ENCODE peak calls at places on chromosomes 6 and 20, in six cellular contexts. D is fibroblast of the aortic adventitia; V is naive thymus-derived CD4-positive, alpha-beta T cell; W is tibial artery; O is SJSA1; F is right cardiac atrium. K is an unnamed sample.

GRCh38 chr20:19688031-19688806 is 69.8 kb upstream of the RIN2 start:
- DNase-seq in D (peak), V (no peak), W (peak), O (peak), F (peak), K (peak)

GRCh38 chr6:44539701-44540100 is 152.2 kb downstream of the CDC5L start:
- DNase-seq in D (no peak), V (no peak), W (peak), O (peak), F (no peak), K (no peak)

GRCh38 chr20:12949429-12949980 is 59.3 kb upstream of the SPTLC3 start:
- DNase-seq in D (no peak), V (no peak), W (no peak), O (no peak), F (no peak), K (no peak)

GRCh38 chr20:34549291-34549928 is 9.1 kb upstream of the MAP1LC3A start:
- DNase-seq in D (no peak), V (no peak), W (no peak), O (no peak), F (no peak), K (no peak)

GRCh38 chr20:7828437-7828836 is 111.8 kb downstream of the HAO1 start:
- DNase-seq in D (peak), V (no peak), W (no peak), O (no peak), F (peak), K (no peak)

GRCh38 chr6:43806041-43806757 is 36.2 kb downstream of the VEGFA start:
- DNase-seq in D (no peak), V (no peak), W (no peak), O (no peak), F (no peak), K (no peak)

GRCh38 chr20:3751664-3752385 is 15.7 kb downstream of the ADISSP start:
- DNase-seq in D (no peak), V (peak), W (no peak), O (no peak), F (peak), K (peak)

GRCh38 chr6:3227363-3228045 is at the start of gene TUBB2B:
- DNase-seq in D (no peak), V (no peak), W (no peak), O (peak), F (peak), K (no peak)

GRCh38 chr6:119858901-119859300 is 509.3 kb upstream of the MAN1A1 start:
- DNase-seq in D (peak), V (no peak), W (no peak), O (no peak), F (no peak), K (no peak)

GRCh38 chr20:20932156-20932555 is 174.0 kb downstream of the LINC00237 start:
- DNase-seq in D (no peak), V (no peak), W (no peak), O (no peak), F (no peak), K (no peak)

GRCh38 chr6:156191895-156192294 is 585.3 kb upstream of the ARID1B start:
- DNase-seq in D (no peak), V (peak), W (no peak), O (no peak), F (no peak), K (no peak)

GRCh38 chr6:35238843-35239289 is 20.7 kb upstream of the ZNF76 start:
- DNase-seq in D (peak), V (no peak), W (peak), O (no peak), F (peak), K (no peak)

GRCh38 chr6:135521431-135521830 is 23.9 kb upstream of the AHI1 start:
- DNase-seq in D (no peak), V (no peak), W (no peak), O (no peak), F (no peak), K (no peak)

GRCh38 chr6:40049128-40049527 is 114.9 kb upstream of the MOCS1 start:
- DNase-seq in D (no peak), V (no peak), W (no peak), O (no peak), F (no peak), K (no peak)

GRCh38 chr6:37517411-37517812 is 17.7 kb upstream of the CCDC167 start:
- DNase-seq in D (no peak), V (peak), W (no peak), O (no peak), F (no peak), K (no peak)

GRCh38 chr6:2035046-2035445 is 210.4 kb downstream of the GMDS start:
- DNase-seq in D (no peak), V (no peak), W (no peak), O (no peak), F (no peak), K (no peak)

GRCh38 chr20:40930561-40930960 is 98.1 kb upstream of the TOP1 start:
- DNase-seq in D (no peak), V (no peak), W (no peak), O (no peak), F (no peak), K (no peak)

GRCh38 chr20:47058236-47058635 is 163.6 kb downstream of the EYA2 start:
- DNase-seq in D (no peak), V (no peak), W (no peak), O (no peak), F (no peak), K (no peak)

GRCh38 chr6:151998784-151999183 is 191.3 kb downstream of the ESR1 start:
- DNase-seq in D (peak), V (no peak), W (no peak), O (no peak), F (no peak), K (no peak)

GRCh38 chr6:161038229-161039003 is 46.8 kb downstream of the MAP3K4 start:
- DNase-seq in D (peak), V (no peak), W (no peak), O (peak), F (no peak), K (no peak)

GRCh38 chr6:156731436-156731835 is 45.7 kb upstream of the ARID1B start:
- DNase-seq in D (peak), V (no peak), W (no peak), O (no peak), F (no peak), K (no peak)

GRCh38 chr6:37515712-37516075 is 16.0 kb upstream of the CCDC167 start:
- DNase-seq in D (no peak), V (no peak), W (no peak), O (no peak), F (no peak), K (no peak)

GRCh38 chr6:25745836-25746235 is 8.7 kb upstream of the SLC17A4 start:
- DNase-seq in D (no peak), V (no peak), W (no peak), O (no peak), F (no peak), K (no peak)

GRCh38 chr6:157613011-157613522 is 210.0 kb upstream of the SNX9 start:
- DNase-seq in D (peak), V (no peak), W (no peak), O (no peak), F (no peak), K (no peak)

GRCh38 chr6:88855521-88856152 is 107.8 kb downstream of the RNGTT start:
- DNase-seq in D (no peak), V (no peak), W (no peak), O (no peak), F (no peak), K (no peak)

GRCh38 chr6:159151266-159151855 is 17.8 kb upstream of the FNDC1 start:
- DNase-seq in D (peak), V (peak), W (no peak), O (peak), F (peak), K (peak)

GRCh38 chr6:149925253-149925973 is 2.5 kb upstream of the RAET1G start:
- DNase-seq in D (no peak), V (no peak), W (no peak), O (peak), F (peak), K (peak)

GRCh38 chr6:111416529-111416928 is 66.5 kb downstream of the REV3L start:
- DNase-seq in D (no peak), V (no peak), W (no peak), O (no peak), F (no peak), K (no peak)
- H3K4me3 ChIP-seq in D (no peak), V (no peak), W (no peak), O (no peak), F (no peak), K (no peak)

DNA sequence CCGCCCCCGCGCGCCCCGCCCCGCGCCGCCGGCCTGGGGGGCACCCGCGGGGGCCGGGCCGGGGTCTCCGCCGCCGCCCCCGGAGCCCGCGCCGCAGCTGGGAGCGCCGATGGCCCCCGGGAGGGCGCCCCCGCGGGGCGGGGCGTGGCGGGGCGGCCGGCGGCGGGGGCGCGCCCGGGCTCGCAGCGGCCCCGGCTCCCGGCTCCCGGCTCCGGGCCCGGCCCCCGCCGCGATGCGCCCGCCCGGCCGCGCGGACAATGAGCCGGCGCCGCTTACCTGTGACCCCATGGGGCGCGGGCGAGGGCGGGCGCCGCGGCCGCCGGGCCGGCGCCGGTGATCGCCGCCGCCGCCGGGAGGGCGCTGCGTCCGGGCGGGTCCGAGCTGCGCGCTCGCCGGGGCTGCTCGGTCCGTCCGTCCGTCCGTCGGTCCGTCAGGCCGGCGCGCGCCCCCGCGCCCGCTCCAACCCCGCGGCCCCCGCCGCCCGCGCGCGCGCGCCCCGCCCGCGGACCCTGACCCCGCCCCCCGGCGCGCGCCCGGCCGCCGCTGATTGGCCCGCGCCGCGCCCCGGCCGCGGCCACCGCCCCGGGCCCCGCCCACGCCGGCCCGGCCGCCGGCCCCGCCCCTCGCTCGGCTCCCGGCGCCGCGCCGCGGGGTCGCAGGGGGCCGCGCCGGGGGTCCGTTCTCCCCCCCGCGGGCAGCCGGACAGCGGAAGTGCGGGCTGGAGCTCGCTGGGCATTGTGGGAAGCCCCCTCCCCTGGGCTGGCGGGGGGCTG is at the start of gene ZBTB46:
- DNase-seq in D (no peak), V (no peak), W (no peak), O (no peak), F (peak), K (peak)
- H3K4me3 ChIP-seq in D (peak), V (peak), W (peak), O (peak), F (peak), K (no peak)

GRCh38 chr6:107600111-107600510 is 110.2 kb downstream of the SOBP start:
- DNase-seq in D (no peak), V (no peak), W (no peak), O (no peak), F (no peak), K (no peak)

GRCh38 chr6:107599043-107599442 is 109.1 kb downstream of the SOBP start:
- DNase-seq in D (no peak), V (no peak), W (no peak), O (no peak), F (no peak), K (no peak)

GRCh38 chr6:107600936-107601335 is 111.0 kb downstream of the SOBP start:
- DNase-seq in D (peak), V (no peak), W (no peak), O (peak), F (peak), K (no peak)

GRCh38 chr6:107603029-107603428 is 113.1 kb downstream of the SOBP start:
- DNase-seq in D (no peak), V (no peak), W (no peak), O (no peak), F (no peak), K (no peak)

DNA sequence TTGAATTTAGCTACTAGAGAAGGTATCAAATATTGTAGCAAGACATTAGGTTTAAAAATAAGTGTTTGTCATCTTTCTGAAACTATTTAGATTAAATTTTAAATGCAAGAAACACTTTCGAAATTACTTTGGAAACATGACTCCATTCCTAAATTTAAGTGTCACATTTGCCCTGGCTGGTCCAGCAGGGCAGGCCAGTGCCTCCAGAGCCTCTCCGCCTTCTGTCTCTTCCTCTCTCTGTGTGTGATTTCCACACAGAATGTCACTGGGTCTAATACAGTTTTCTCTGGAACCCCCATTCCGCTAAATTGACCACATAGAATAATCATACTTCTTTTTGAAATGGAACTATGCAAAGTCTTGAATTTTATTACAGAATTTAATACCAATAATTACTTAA is 111.5 kb downstream of the SOBP start:
- DNase-seq in D (no peak), V (no peak), W (no peak), O (no peak), F (no peak), K (no peak)
- H3K4me3 ChIP-seq in D (no peak), V (no peak), W (no peak), O (no peak), F (no peak), K (no peak)

DNA sequence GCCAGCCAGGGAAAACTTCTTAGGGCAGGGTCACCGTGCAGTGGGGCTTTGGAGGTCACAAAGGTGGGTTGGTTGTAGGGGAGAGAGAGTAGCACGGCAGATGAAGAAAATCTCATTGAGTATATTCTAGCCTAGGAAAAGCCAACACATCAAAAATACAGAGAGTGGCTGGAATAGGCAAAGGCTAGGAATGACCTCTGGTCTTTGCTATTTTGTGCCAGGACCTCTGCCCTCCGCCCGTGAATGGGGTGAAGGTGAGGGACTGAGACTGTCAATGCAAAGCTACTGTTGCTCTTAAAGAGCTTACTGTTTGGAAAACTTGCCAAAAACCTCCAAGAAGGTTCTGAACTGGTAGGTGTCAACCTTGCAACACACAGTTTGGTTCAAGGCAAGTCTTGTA is 346.7 kb downstream of the CDH26 start:
- DNase-seq in D (no peak), V (no peak), W (no peak), O (no peak), F (no peak), K (no peak)
- H3K4me3 ChIP-seq in D (no peak), V (no peak), W (no peak), O (no peak), F (no peak), K (no peak)

DNA sequence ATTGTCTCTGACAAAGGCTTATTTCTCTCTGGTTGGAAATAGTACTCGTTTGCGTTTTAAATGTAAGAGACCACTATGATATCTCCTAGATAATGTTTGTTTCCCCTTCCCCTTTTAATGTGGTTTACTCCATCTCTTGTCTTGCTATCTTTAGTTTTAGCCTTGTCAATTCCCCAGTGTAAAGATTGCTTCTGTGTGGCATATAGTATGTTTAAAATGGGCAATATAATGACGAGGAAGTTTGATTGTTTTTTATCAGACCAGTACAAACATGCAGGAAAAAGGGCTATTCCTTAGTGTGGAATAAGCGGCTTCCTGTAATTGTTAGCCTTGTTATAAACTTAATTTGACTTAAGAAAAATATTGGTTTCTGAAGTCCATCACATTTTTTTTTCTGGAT is 3.1 kb downstream of the QKI start:
- DNase-seq in D (peak), V (no peak), W (no peak), O (no peak), F (no peak), K (no peak)
- H3K4me3 ChIP-seq in D (peak), V (no peak), W (peak), O (peak), F (peak), K (peak)

GRCh38 chr20:53576586-53577318 is 16.9 kb downstream of the ZNF217 start:
- DNase-seq in D (no peak), V (no peak), W (no peak), O (no peak), F (no peak), K (no peak)
- H3K4me3 ChIP-seq in D (no peak), V (no peak), W (no peak), O (no peak), F (no peak), K (no peak)

DNA sequence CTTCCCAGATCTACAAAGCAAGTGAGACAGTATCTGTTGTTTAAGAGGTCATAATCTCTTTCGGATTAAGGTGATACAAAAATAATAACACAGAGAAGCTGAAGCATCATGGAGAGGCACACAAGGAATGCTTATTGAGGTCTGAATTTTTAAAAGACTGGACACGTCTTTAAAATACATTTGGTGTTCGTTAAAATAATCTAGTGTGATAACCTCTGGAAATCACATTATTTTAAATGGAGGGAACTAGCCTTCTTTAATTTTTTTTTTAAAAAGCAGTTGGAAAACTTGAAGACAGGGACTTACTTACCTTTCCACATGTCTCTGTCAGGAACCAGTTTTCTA is 1.9 kb upstream of the LRRC1 start:
- DNase-seq in D (no peak), V (no peak), W (no peak), O (no peak), F (no peak), K (no peak)
- H3K4me3 ChIP-seq in D (peak), V (no peak), W (no peak), O (peak), F (peak), K (peak)

GRCh38 chr6:139028658-139029469 is at the start of gene ABRACL:
- DNase-seq in D (peak), V (peak), W (peak), O (peak), F (peak), K (peak)

GRCh38 chr6:139028242-139028657 is 295 bp upstream of the ABRACL start:
- DNase-seq in D (no peak), V (no peak), W (no peak), O (no peak), F (no peak), K (no peak)

GRCh38 chr6:139030539-139030938 is 2.0 kb downstream of the ABRACL start:
- DNase-seq in D (no peak), V (peak), W (no peak), O (no peak), F (no peak), K (no peak)

GRCh38 chr6:139029470-139030210 is 1.1 kb downstream of the ABRACL start:
- DNase-seq in D (peak), V (no peak), W (peak), O (no peak), F (peak), K (peak)

DNA sequence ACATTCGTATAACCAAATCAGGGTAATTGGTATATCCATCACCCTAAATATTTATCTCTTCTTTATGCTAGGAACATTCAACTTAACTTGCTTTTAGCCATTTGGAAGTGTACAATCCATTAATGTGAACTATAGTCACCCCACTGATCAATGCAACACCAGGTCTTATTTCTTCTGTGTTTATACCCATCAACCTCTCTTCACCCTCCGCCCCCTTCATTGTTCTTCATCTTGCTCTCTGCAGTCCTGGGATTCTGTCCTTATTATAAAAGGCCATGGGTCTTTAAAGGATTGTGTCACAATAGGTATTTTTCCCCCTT is 1.6 kb downstream of the ABRACL start:
- DNase-seq in D (no peak), V (no peak), W (no peak), O (no peak), F (no peak), K (no peak)
- H3K4me3 ChIP-seq in D (peak), V (peak), W (peak), O (no peak), F (peak), K (no peak)

K was measured in adrenal gland.